ENCODE peak calls at places on chromosomes 7 and 10, in ten cellular contexts. O, S, D, Z, K, V, P, A, R and G are unnamed samples.

GRCh38 chr10:30765022-30765610 is 135.6 kb upstream of the LYZL2 start:
- DNase-seq in O (no peak), S (peak; percentile 73), D (no peak), Z (no peak), K (no peak), V (no peak), P (no peak), A (no peak), R (peak; percentile 31), G (no peak)

GRCh38 chr10:34760606-34761005 is 54.5 kb downstream of the PARD3 start:
- DNase-seq in O (no peak), S (peak; percentile 49), D (no peak), Z (no peak), K (no peak), V (no peak), P (no peak), A (no peak), R (peak; percentile 44), G (no peak)

GRCh38 chr7:128841961-128842673 is 11.9 kb downstream of the FLNC start:
- DNase-seq in O (no peak), S (peak; percentile 32), D (peak; percentile 96), Z (peak; percentile 50), K (no peak), V (peak; percentile 65), P (peak; percentile 53), A (no peak), R (peak; percentile 26), G (peak; percentile 92)

GRCh38 chr7:73851410-73852338 is 9.3 kb upstream of the TMEM270 start:
- DNase-seq in O (peak; percentile 57), S (peak; percentile 98), D (no peak), Z (no peak), K (peak; percentile 98), V (no peak), P (no peak), A (peak; percentile 97), R (peak; percentile 97), G (peak; percentile 65)

GRCh38 chr7:33854951-33855350 is 50.4 kb upstream of the BMPER start:
- DNase-seq in O (peak; percentile 76), S (peak; percentile 97), D (no peak), Z (no peak), K (peak; percentile 61), V (no peak), P (no peak), A (no peak), R (peak; percentile 78), G (no peak)

GRCh38 chr10:27223964-27224363 is 16.6 kb downstream of the ACBD5 start:
- DNase-seq in O (peak; percentile 23), S (no peak), D (no peak), Z (peak; percentile 38), K (peak; percentile 49), V (peak; percentile 35), P (peak; percentile 41), A (no peak), R (peak; percentile 38), G (peak; percentile 12)

GRCh38 chr7:149729586-149729982 is 43.8 kb downstream of the ZNF467 start:
- DNase-seq in O (no peak), S (no peak), D (no peak), Z (no peak), K (no peak), V (no peak), P (no peak), A (no peak), R (no peak), G (no peak)

GRCh38 chr7:33932221-33932620 is 26.9 kb downstream of the BMPER start:
- DNase-seq in O (no peak), S (no peak), D (no peak), Z (no peak), K (no peak), V (no peak), P (no peak), A (no peak), R (no peak), G (no peak)

GRCh38 chr7:116984917-116985316 is 31.6 kb downstream of the ST7 start:
- DNase-seq in O (no peak), S (no peak), D (peak; percentile 39), Z (no peak), K (peak; percentile 58), V (no peak), P (no peak), A (no peak), R (no peak), G (peak; percentile 65)

GRCh38 chr7:158702196-158702595 is 2.4 kb downstream of the NCAPG2 start:
- DNase-seq in O (no peak), S (no peak), D (no peak), Z (no peak), K (no peak), V (no peak), P (no peak), A (no peak), R (no peak), G (no peak)

GRCh38 chr7:157009170-157009777 is 1.2 kb downstream of the MNX1 start:
- DNase-seq in O (no peak), S (no peak), D (peak; percentile 88), Z (no peak), K (no peak), V (no peak), P (no peak), A (no peak), R (no peak), G (no peak)

GRCh38 chr10:13346280-13346819 is 1.7 kb downstream of the SEPHS1 start:
- DNase-seq in O (peak; percentile 37), S (peak; percentile 47), D (no peak), Z (no peak), K (peak; percentile 73), V (no peak), P (no peak), A (peak; percentile 35), R (peak; percentile 52), G (no peak)

GRCh38 chr7:101736077-101736476 is 81.3 kb upstream of the CUX1 start:
- DNase-seq in O (peak; percentile 14), S (no peak), D (no peak), Z (no peak), K (no peak), V (no peak), P (no peak), A (no peak), R (no peak), G (peak; percentile 85)

GRCh38 chr10:101615760-101616116 is 27.6 kb downstream of the DPCD start:
- DNase-seq in O (no peak), S (no peak), D (no peak), Z (no peak), K (no peak), V (no peak), P (no peak), A (no peak), R (peak; percentile 7), G (no peak)

GRCh38 chr10:28818645-28819036 is 141.3 kb downstream of the BAMBI start:
- DNase-seq in O (no peak), S (no peak), D (peak; percentile 52), Z (no peak), K (no peak), V (no peak), P (no peak), A (no peak), R (no peak), G (no peak)

GRCh38 chr10:132693676-132694075 is 92.3 kb downstream of the NKX6-2 start:
- DNase-seq in O (no peak), S (no peak), D (no peak), Z (no peak), K (peak; percentile 18), V (no peak), P (no peak), A (no peak), R (peak; percentile 46), G (no peak)

GRCh38 chr7:47518827-47519226 is 63.1 kb downstream of the TNS3 start:
- DNase-seq in O (peak; percentile 14), S (peak; percentile 86), D (peak; percentile 53), Z (no peak), K (no peak), V (no peak), P (no peak), A (no peak), R (peak; percentile 83), G (no peak)

GRCh38 chr7:123208793-123209192 is 9.0 kb upstream of the SLC13A1 start:
- DNase-seq in O (no peak), S (no peak), D (peak; percentile 3), Z (no peak), K (peak; percentile 26), V (no peak), P (no peak), A (no peak), R (peak; percentile 49), G (no peak)